ENCODE peak calls at places on chromosome 12, in six cellular contexts. Q, F, A, J, E and I are unnamed samples. For H3K79me1, the result is how much of the 10 kb centered on the place peaks cover.

GRCh38 chr12:118526255-118527095 is 150.1 kb downstream of the SUDS3 start:
- DNase-seq in E (no peak), J (no peak), F (no peak), A (no peak), Q (no peak), I (no peak)

GRCh38 chr12:116590561-116590960 is 31.4 kb downstream of the MAP1LC3B2 start:
- DNase-seq in Q (peak), J (peak), A (no peak), E (no peak), F (no peak), I (no peak)

GRCh38 chr12:43621262-43621661 is 69.3 kb upstream of the ADAMTS20 start:
- DNase-seq in A (no peak), E (no peak), Q (no peak), J (peak), F (no peak), I (no peak)

GRCh38 chr12:112243255-112243965 is 118.0 kb downstream of the TRAFD1 start:
- DNase-seq in F (no peak), Q (no peak), E (no peak), J (no peak), A (no peak), I (no peak)

GRCh38 chr12:117718141-117718540 is 250.6 kb downstream of the KSR2 start:
- DNase-seq in E (no peak), A (no peak), F (no peak), J (no peak), Q (no peak), I (no peak)

GRCh38 chr12:74538491-74539258 is 1.0 kb downstream of the ATXN7L3B start:
- DNase-seq in F (no peak), J (peak), Q (no peak), E (no peak), A (no peak), I (peak)

GRCh38 chr12:31482816-31483215 is 108.1 kb downstream of the DENND5B start:
- DNase-seq in A (peak), Q (peak), J (peak), E (no peak), F (no peak), I (peak)

GRCh38 chr12:6965714-6966113 is 4.8 kb downstream of the PHB2 start:
- DNase-seq in J (no peak), A (no peak), F (no peak), E (no peak), Q (no peak), I (no peak)

GRCh38 chr12:76277480-76277879 is 70.7 kb downstream of the BBS10 start:
- DNase-seq in F (no peak), E (no peak), A (peak), Q (peak), J (no peak), I (peak)

GRCh38 chr12:113259499-113259953 is 38.3 kb downstream of the TPCN1 start:
- DNase-seq in Q (no peak), F (no peak), J (peak), E (no peak), A (no peak), I (peak)

GRCh38 chr12:120078868-120079267 is 37.7 kb downstream of the RAB35 start:
- DNase-seq in A (no peak), E (no peak), Q (peak), F (no peak), J (no peak), I (no peak)

GRCh38 chr12:42641231-42641630 is 51.7 kb upstream of the PRICKLE1 start:
- DNase-seq in A (peak), F (no peak), Q (no peak), J (no peak), E (no peak), I (no peak)

GRCh38 chr12:109912790-109913189 is 12.7 kb downstream of the TCHP start:
- DNase-seq in J (no peak), A (no peak), E (no peak), F (no peak), Q (no peak), I (no peak)

GRCh38 chr12:62933871-62934798 is 815 bp downstream of the PPM1H start:
- DNase-seq in Q (peak), A (peak), J (peak), E (peak), F (peak), I (peak)

GRCh38 chr12:22518067-22518719 is 26.1 kb downstream of the C2CD5 start:
- DNase-seq in Q (no peak), F (no peak), E (no peak), J (no peak), A (peak), I (no peak)

GRCh38 chr12:112524676-112525425 is 106.1 kb downstream of the PTPN11 start:
- DNase-seq in A (peak), E (no peak), Q (peak), F (peak), J (peak), I (peak)

GRCh38 chr12:131939007-131939406 is 9.9 kb downstream of the PUS1 start:
- DNase-seq in J (no peak), F (no peak), E (no peak), A (no peak), Q (no peak), I (no peak)

GRCh38 chr12:27207626-27208413 is 36.3 kb upstream of the STK38L start:
- DNase-seq in F (no peak), A (peak), J (no peak), E (no peak), Q (no peak), I (no peak)

GRCh38 chr12:25581067-25581466 is 28.0 kb upstream of the LMNTD1 start:
- DNase-seq in E (no peak), A (no peak), Q (no peak), J (no peak), F (no peak), I (no peak)

GRCh38 chr12:115570271-115570777 is 707.2 kb downstream of the MED13L start:
- DNase-seq in E (peak), Q (no peak), A (peak), J (no peak), F (no peak), I (no peak)

GRCh38 chr12:2998789-2999264 is 39.6 kb downstream of the TEAD4 start:
- DNase-seq in Q (no peak), J (peak), E (no peak), F (peak), A (peak), I (peak)

GRCh38 chr12:113418213-113418879 is 3.8 kb upstream of the SDSL start:
- DNase-seq in Q (peak), J (no peak), F (no peak), A (peak), E (no peak), I (no peak)

GRCh38 chr12:12786716-12787601 is 1.5 kb downstream of the APOLD1 start:
- DNase-seq in E (peak), F (peak), A (peak), Q (peak), J (peak), I (peak)

GRCh38 chr12:19105468-19105867 is 24.1 kb upstream of the PLEKHA5 start:
- DNase-seq in F (no peak), J (no peak), A (no peak), E (no peak), Q (no peak), I (no peak)

GRCh38 chr12:2058837-2059236 is 6.0 kb downstream of the CACNA1C start:
- DNase-seq in Q (no peak), J (peak), A (no peak), F (no peak), E (no peak), I (no peak)

GRCh38 chr12:62260733-62261683 is 804 bp downstream of the USP15 start:
- DNase-seq in J (peak), Q (peak), F (no peak), E (peak), A (peak), I (peak)

GRCh38 chr12:2294651-2295475 is 242.1 kb downstream of the CACNA1C start:
- DNase-seq in Q (peak), E (no peak), A (peak), F (peak), J (no peak), I (peak)

GRCh38 chr12:11885261-11886038 is 185.3 kb upstream of the BCL2L14 start:
- DNase-seq in F (no peak), Q (peak), J (peak), A (peak), E (no peak), I (peak)

GRCh38 chr12:97650242-97650641 is 187.6 kb downstream of the RMST start:
- DNase-seq in A (no peak), J (no peak), E (no peak), Q (no peak), F (no peak), I (peak)

GRCh38 chr12:75578546-75578945 is 67.1 kb upstream of the KRR1 start:
- DNase-seq in Q (no peak), F (no peak), J (no peak), E (no peak), A (no peak), I (no peak)

GRCh38 chr12:132600048-132601032 is 10.0 kb downstream of the LRCOL1 start:
- DNase-seq in F (peak), A (peak), E (no peak), Q (peak), J (peak), I (peak)

GRCh38 chr12:132503611-132504204 is 13.8 kb downstream of the FBRSL1 start:
- DNase-seq in J (no peak), Q (no peak), F (no peak), A (no peak), E (no peak), I (no peak)

GRCh38 chr12:102757154-102757873 is 159.7 kb downstream of the PAH start:
- DNase-seq in F (no peak), J (no peak), E (no peak), A (no peak), Q (no peak), I (no peak)

GRCh38 chr12:122412851-122413433 is 9.5 kb downstream of the CLIP1 start:
- DNase-seq in A (no peak), E (no peak), F (no peak), J (no peak), Q (no peak), I (no peak)

GRCh38 chr12:96425321-96425720 is 25.1 kb upstream of the CDK17 start:
- DNase-seq in Q (peak), A (peak), J (no peak), E (no peak), F (no peak), I (peak)

GRCh38 chr12:124501080-124501642 is 66.3 kb downstream of the NCOR2 start:
- DNase-seq in E (no peak), Q (no peak), J (peak), F (no peak), A (no peak), I (peak)
- H3K79me1 ChIP-seq in E (under half), Q (under half), J (under half), F (under half), A (half or more), I (under half)

DNA sequence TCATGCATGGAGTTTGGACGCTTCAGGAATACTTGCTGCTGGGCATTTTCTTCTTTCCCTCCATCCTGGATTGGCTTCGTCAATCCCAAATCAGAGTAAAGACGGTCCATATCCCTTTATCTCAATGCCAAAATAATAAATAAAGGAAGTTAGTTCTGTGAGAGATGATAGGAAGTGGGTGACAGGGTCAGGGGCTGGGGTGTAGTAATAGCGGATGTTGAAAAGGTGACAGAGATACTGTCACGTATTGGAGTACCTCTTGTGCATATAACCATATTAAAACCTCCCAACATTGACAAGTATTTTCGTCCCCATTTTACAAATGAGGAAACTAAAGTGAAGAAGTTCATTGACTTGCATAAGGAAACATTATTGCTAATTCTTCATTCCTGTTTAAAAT is 12.4 kb downstream of the MAGOHB start:
- DNase-seq in Q (no peak), J (no peak), A (no peak), F (no peak), E (no peak), I (no peak)
- H2BK5ac ChIP-seq in Q (no peak), J (no peak), A (no peak), F (no peak), E (no peak), I (no peak)

GRCh38 chr12:64445490-64445889 is 6.4 kb upstream of the TBK1 start:
- DNase-seq in E (no peak), Q (no peak), J (no peak), A (no peak), F (no peak), I (no peak)
- H3K79me1 ChIP-seq in E (under half), Q (under half), J (under half), A (under half), F (under half), I (under half)

DNA sequence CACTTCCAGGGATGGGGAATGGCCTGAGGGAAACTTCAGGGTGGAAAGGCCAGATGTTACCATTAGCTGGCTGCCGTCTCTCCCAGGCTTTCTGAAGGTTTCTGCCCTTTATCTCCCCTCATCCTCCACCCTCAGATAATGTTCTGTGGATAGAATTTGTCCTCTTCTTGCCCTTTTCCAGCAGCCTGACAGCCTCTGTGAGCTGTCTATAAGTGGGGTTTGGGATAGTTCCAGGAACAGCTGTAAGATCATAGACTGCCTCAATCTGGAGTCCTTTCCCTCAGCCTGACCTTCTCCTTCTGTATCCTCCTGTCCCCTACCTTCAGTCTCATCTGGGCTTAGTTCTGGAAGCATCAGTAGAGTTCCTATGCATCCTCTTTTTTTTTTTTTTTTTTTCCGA is 2.8 kb upstream of the RND1 start:
- DNase-seq in J (no peak), A (no peak), Q (no peak), E (no peak), F (no peak), I (no peak)
- H2BK5ac ChIP-seq in J (no peak), A (no peak), Q (no peak), E (no peak), F (no peak), I (no peak)